ENCODE peak calls at places on chromosomes 1 and 21, in five cellular contexts. One of them, this sample, is unnamed.

GRCh38 chr21:43767498-43767979 is 8.6 kb downstream of the CSTB start:
- DNase-seq in GM12878: no peak
- DNase-seq in HepG2: no peak
- DNase-seq in SK-N-SH: no peak
- DNase-seq in K562: no peak
- DNase-seq in this sample: no peak

GRCh38 chr1:71948561-71948960 is 333.8 kb downstream of the NEGR1 start:
- DNase-seq in K562: no peak
- DNase-seq in HepG2: no peak
- DNase-seq in SK-N-SH: no peak
- DNase-seq in GM12878: no peak
- DNase-seq in this sample: no peak

GRCh38 chr1:14970115-14970798 is 183.3 kb upstream of the TMEM51 start:
- DNase-seq in SK-N-SH: peak; percentile 69
- DNase-seq in GM12878: no peak
- DNase-seq in HepG2: peak; percentile 72
- DNase-seq in K562: peak; percentile 91
- DNase-seq in this sample: peak; percentile 76

GRCh38 chr1:184143449-184143848 is 91.9 kb downstream of the TSEN15 start:
- DNase-seq in HepG2: no peak
- DNase-seq in K562: no peak
- DNase-seq in SK-N-SH: no peak
- DNase-seq in GM12878: no peak
- DNase-seq in this sample: no peak

GRCh38 chr1:8047686-8048522 is 21.8 kb upstream of the ERRFI1 start:
- DNase-seq in HepG2: no peak
- DNase-seq in SK-N-SH: peak; percentile 40
- DNase-seq in K562: no peak
- DNase-seq in GM12878: no peak
- DNase-seq in this sample: peak; percentile 81

GRCh38 chr1:15668089-15668754 is 15.9 kb upstream of the PLEKHM2 start:
- DNase-seq in SK-N-SH: no peak
- DNase-seq in GM12878: no peak
- DNase-seq in HepG2: no peak
- DNase-seq in K562: no peak
- DNase-seq in this sample: no peak

GRCh38 chr1:216531308-216532239 is 108.3 kb upstream of the USH2A start:
- DNase-seq in SK-N-SH: no peak
- DNase-seq in HepG2: no peak
- DNase-seq in GM12878: no peak
- DNase-seq in K562: no peak
- DNase-seq in this sample: no peak

GRCh38 chr1:12454406-12455391 is 163.3 kb downstream of the DHRS3 start:
- DNase-seq in K562: peak; percentile 57
- DNase-seq in HepG2: no peak
- DNase-seq in SK-N-SH: no peak
- DNase-seq in GM12878: no peak
- DNase-seq in this sample: no peak

GRCh38 chr1:183247931-183248330 is 61.9 kb downstream of the LAMC2 start:
- DNase-seq in GM12878: no peak
- DNase-seq in K562: no peak
- DNase-seq in SK-N-SH: no peak
- DNase-seq in HepG2: no peak
- DNase-seq in this sample: no peak

GRCh38 chr1:212651521-212651920 is 43.0 kb downstream of the ATF3 start:
- DNase-seq in GM12878: no peak
- DNase-seq in SK-N-SH: no peak
- DNase-seq in K562: no peak
- DNase-seq in HepG2: no peak
- DNase-seq in this sample: no peak
- TF ChIP-seq REST in GM12878: no peak
- TF ChIP-seq REST in SK-N-SH: no peak
- TF ChIP-seq REST in K562: no peak
- TF ChIP-seq REST in HepG2: no peak
- TF ChIP-seq REST in this sample: no peak

GRCh38 chr1:63714482-63714760 is 59.4 kb upstream of the ROR1 start:
- DNase-seq in SK-N-SH: no peak
- DNase-seq in K562: no peak
- DNase-seq in HepG2: no peak
- DNase-seq in GM12878: no peak
- DNase-seq in this sample: no peak
- H3K4me1 ChIP-seq in SK-N-SH: peaks cover 8% of the 10 kb centered on the region
- H3K4me1 ChIP-seq in K562: no peaks in the 10 kb centered on the region
- H3K4me1 ChIP-seq in HepG2: peaks cover 18% of the 10 kb centered on the region
- H3K4me1 ChIP-seq in GM12878: no peaks in the 10 kb centered on the region
- H3K4me1 ChIP-seq in this sample: peaks cover 7% of the 10 kb centered on the region

DNA sequence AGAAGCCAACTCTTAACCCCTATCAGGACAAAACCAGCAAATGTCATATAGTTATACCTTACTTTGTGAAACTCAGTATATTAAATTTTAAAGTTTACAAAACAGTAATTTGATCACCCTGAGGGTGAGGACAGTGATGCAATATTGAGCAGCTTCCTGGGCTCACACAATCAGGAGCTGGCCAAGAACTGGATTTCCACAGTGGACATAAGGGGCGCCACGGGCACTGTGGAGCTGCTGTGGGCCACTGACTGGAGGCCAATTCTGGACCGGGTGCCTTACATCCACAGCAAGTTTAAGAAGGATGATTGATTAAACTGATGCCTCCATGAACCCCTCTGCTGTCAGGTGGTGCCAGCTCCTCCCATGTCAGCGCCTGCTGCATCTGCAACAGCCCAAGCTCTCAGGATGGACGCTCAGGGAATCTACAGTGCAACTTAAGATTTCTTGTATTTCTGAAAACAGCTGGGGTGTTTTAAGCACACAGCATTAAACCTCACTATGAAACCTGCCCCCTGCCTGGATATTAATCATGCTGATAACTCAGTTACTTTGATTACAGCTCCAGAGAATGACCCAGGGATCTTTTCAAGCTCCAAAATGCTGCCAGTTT is 55.9 kb downstream of the TOR3A start:
- DNase-seq in SK-N-SH: no peak
- DNase-seq in K562: no peak
- DNase-seq in GM12878: no peak
- DNase-seq in HepG2: no peak
- DNase-seq in this sample: no peak
- H3K9ac ChIP-seq in SK-N-SH: no peak overlapping the region
- H3K9ac ChIP-seq in K562: no peak overlapping the region
- H3K9ac ChIP-seq in GM12878: no peak overlapping the region
- H3K9ac ChIP-seq in HepG2: no peak overlapping the region
- H3K9ac ChIP-seq in this sample: no peak overlapping the region

GRCh38 chr1:161511018-161511755 is 5.9 kb downstream of the FCGR2A start:
- DNase-seq in SK-N-SH: no peak
- DNase-seq in GM12878: no peak
- DNase-seq in K562: peak; percentile 79
- DNase-seq in HepG2: no peak
- DNase-seq in this sample: no peak
- TF ChIP-seq REST in SK-N-SH: no peak
- TF ChIP-seq REST in GM12878: no peak
- TF ChIP-seq REST in K562: no peak
- TF ChIP-seq REST in HepG2: no peak
- TF ChIP-seq REST in this sample: no peak

GRCh38 chr1:18667333-18667732 is 36.7 kb downstream of the PAX7 start:
- DNase-seq in SK-N-SH: no peak
- DNase-seq in HepG2: no peak
- DNase-seq in GM12878: no peak
- DNase-seq in K562: no peak
- DNase-seq in this sample: no peak
- H3K4me1 ChIP-seq in SK-N-SH: no peaks in the 10 kb centered on the region
- H3K4me1 ChIP-seq in HepG2: no peaks in the 10 kb centered on the region
- H3K4me1 ChIP-seq in GM12878: no peaks in the 10 kb centered on the region
- H3K4me1 ChIP-seq in K562: no peaks in the 10 kb centered on the region
- H3K4me1 ChIP-seq in this sample: peaks cover 23% of the 10 kb centered on the region

GRCh38 chr1:151961795-151962194 is 31.9 kb downstream of the S100A10 start:
- DNase-seq in GM12878: no peak
- DNase-seq in HepG2: no peak
- DNase-seq in SK-N-SH: no peak
- DNase-seq in K562: no peak
- DNase-seq in this sample: no peak
- H3K9ac ChIP-seq in GM12878: no peak overlapping the region
- H3K9ac ChIP-seq in HepG2: no peak overlapping the region
- H3K9ac ChIP-seq in SK-N-SH: no peak overlapping the region
- H3K9ac ChIP-seq in K562: no peak overlapping the region
- H3K9ac ChIP-seq in this sample: no peak overlapping the region